ENCODE peak calls at places on chromosome X, in six cellular contexts. G is esophagus squamous epithelium, X is tibial artery, L is left ventricle myocardium inferior, W is heart right ventricle, I is transverse colon. A is an unnamed sample.

GRCh38 chrX:16012250-16012649 is 111.1 kb upstream of the GRPR start:
- DNase-seq in G (no peak), X (no peak), L (no peak), W (no peak), I (no peak), A (no peak)

GRCh38 chrX:136028383-136028984 is 43.2 kb downstream of the SLC9A6 start:
- DNase-seq in G (no peak), X (no peak), L (no peak), W (no peak), I (no peak), A (no peak)

GRCh38 chrX:114152130-114152529 is 431.8 kb upstream of the HTR2C start:
- DNase-seq in G (no peak), X (no peak), L (no peak), W (no peak), I (no peak), A (no peak)

GRCh38 chrX:128436397-128437103 is 384.3 kb upstream of the ACTRT1 start:
- DNase-seq in G (no peak), X (no peak), L (no peak), W (no peak), I (no peak), A (no peak)

GRCh38 chrX:15471016-15471415 is 22.1 kb downstream of the PIR start:
- DNase-seq in G (no peak), X (peak; percentile 69), L (peak; percentile 18), W (peak; percentile 18), I (peak; percentile 71), A (peak; percentile 53)

GRCh38 chrX:16002185-16002584 is 121.2 kb upstream of the GRPR start:
- DNase-seq in G (no peak), X (no peak), L (no peak), W (no peak), I (no peak), A (no peak)

GRCh38 chrX:100447563-100448397 is 37.7 kb upstream of the PCDH19 start:
- DNase-seq in G (no peak), X (peak; percentile 33), L (peak; percentile 16), W (peak; percentile 30), I (peak; percentile 38), A (peak; percentile 57)

GRCh38 chrX:148958896-148959295 is 458.5 kb downstream of the AFF2 start:
- DNase-seq in G (no peak), X (no peak), L (no peak), W (no peak), I (no peak), A (no peak)

GRCh38 chrX:21373637-21374162 is 518 bp upstream of the CNKSR2 start:
- DNase-seq in G (no peak), X (no peak), L (peak; percentile 40), W (peak; percentile 37), I (no peak), A (no peak)

GRCh38 chrX:30196322-30196721 is 19.0 kb upstream of the MAGEB2 start:
- DNase-seq in G (no peak), X (no peak), L (no peak), W (no peak), I (no peak), A (no peak)

GRCh38 chrX:135543924-135544323 is 23.5 kb downstream of the INTS6L start:
- DNase-seq in G (no peak), X (no peak), L (no peak), W (no peak), I (peak; percentile 30), A (no peak)

GRCh38 chrX:115330498-115331138 is 41.1 kb downstream of the LUZP4 start:
- DNase-seq in G (no peak), X (no peak), L (no peak), W (no peak), I (peak; percentile 21), A (peak; percentile 53)

GRCh38 chrX:103792916-103793540 is 16.4 kb downstream of the PLP1 start:
- DNase-seq in G (no peak), X (no peak), L (no peak), W (no peak), I (no peak), A (no peak)

GRCh38 chrX:123081766-123082165 is 102.3 kb upstream of the GRIA3 start:
- DNase-seq in G (no peak), X (no peak), L (no peak), W (no peak), I (no peak), A (no peak)

GRCh38 chrX:9953396-9953795 is 13.8 kb upstream of the CLDN34 start:
- DNase-seq in G (no peak), X (no peak), L (no peak), W (no peak), I (no peak), A (no peak)

GRCh38 chrX:74133156-74133796 is 170.7 kb upstream of the ZCCHC13 start:
- DNase-seq in G (no peak), X (no peak), L (no peak), W (no peak), I (no peak), A (no peak)

GRCh38 chrX:69319376-69319775 is 154.1 kb upstream of the PJA1 start:
- DNase-seq in G (no peak), X (no peak), L (no peak), W (no peak), I (no peak), A (no peak)

GRCh38 chrX:19846995-19847790 is 40.2 kb downstream of the SH3KBP1 start:
- DNase-seq in G (no peak), X (peak; percentile 35), L (peak; percentile 23), W (no peak), I (no peak), A (no peak)

GRCh38 chrX:316351-317325 is 2.0 kb downstream of the GTPBP6 start:
- DNase-seq in G (no peak), X (peak; percentile 22), L (no peak), W (no peak), I (peak; percentile 19), A (peak; percentile 57)

GRCh38 chrX:49177338-49177833 is 5.7 kb downstream of the PLP2 start:
- DNase-seq in G (no peak), X (no peak), L (no peak), W (no peak), I (no peak), A (no peak)

GRCh38 chrX:48737213-48737938 is 24.2 kb upstream of the GLOD5 start:
- DNase-seq in G (peak; percentile 60), X (peak; percentile 87), L (peak; percentile 89), W (peak; percentile 87), I (peak; percentile 91), A (peak; percentile 89)

GRCh38 chrX:8879750-8880149 is 78.6 kb upstream of the FAM9A start:
- DNase-seq in G (no peak), X (no peak), L (no peak), W (no peak), I (peak; percentile 11), A (no peak)

GRCh38 chrX:153647461-153648357 is 706 bp downstream of the DUSP9 start:
- DNase-seq in G (no peak), X (no peak), L (no peak), W (no peak), I (no peak), A (peak; percentile 11)

GRCh38 chrX:126929071-126929470 is 109.5 kb downstream of the PRR32 start:
- DNase-seq in G (no peak), X (no peak), L (no peak), W (no peak), I (no peak), A (no peak)

GRCh38 chrX:858542-859078 is 228.0 kb downstream of the SHOX start:
- DNase-seq in G (no peak), X (no peak), L (no peak), W (no peak), I (no peak), A (no peak)

GRCh38 chrX:12972239-12972638 is 2.7 kb upstream of the TMSB4X start:
- DNase-seq in G (no peak), X (no peak), L (no peak), W (no peak), I (no peak), A (no peak)
- H3K27ac ChIP-seq in G (peak overlapping the region; percentile 94), X (peak overlapping the region; percentile 77), L (peak overlapping the region; percentile 94), W (peak overlapping the region; percentile 91), I (peak overlapping the region; percentile 92), A (no peak overlapping the region)

GRCh38 chrX:110145305-110145704 is 142.4 kb downstream of the TMEM164 start:
- DNase-seq in G (no peak), X (no peak), L (no peak), W (no peak), I (no peak), A (no peak)
- H3K27ac ChIP-seq in G (peak overlapping the region; percentile 36), X (peak overlapping the region; percentile 45), L (peak overlapping the region; percentile 51), W (no peak overlapping the region), I (no peak overlapping the region), A (no peak overlapping the region)

GRCh38 chrX:72272868-72273267 is 4.2 kb downstream of the RPS4X start:
- DNase-seq in G (no peak), X (no peak), L (no peak), W (no peak), I (no peak), A (no peak)
- H3K27ac ChIP-seq in G (peak overlapping the region; percentile 42), X (no peak overlapping the region), L (no peak overlapping the region), W (no peak overlapping the region), I (no peak overlapping the region), A (no peak overlapping the region)

DNA sequence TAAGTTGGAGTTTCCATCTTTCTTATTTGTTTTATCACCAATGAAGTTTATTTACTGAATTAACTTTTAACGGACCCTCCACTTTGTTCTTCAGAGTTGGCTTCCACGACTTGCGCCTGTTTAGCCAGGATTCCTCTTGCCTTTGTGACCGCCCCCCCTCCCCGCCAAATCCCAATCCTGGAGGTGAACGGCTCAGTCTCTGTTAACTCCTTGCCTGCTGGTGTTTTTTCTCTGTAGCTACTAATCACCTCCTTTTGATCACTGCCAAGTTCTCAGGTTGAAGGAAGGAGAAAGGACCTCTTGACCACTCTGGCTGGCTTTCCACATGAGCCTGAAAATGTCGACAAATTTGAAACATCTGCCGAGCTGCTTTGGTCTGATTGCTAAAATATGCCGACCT is 46.8 kb upstream of the BCOR start:
- DNase-seq in G (no peak), X (no peak), L (no peak), W (no peak), I (no peak), A (no peak)
- H3K27ac ChIP-seq in G (peak overlapping the region; percentile 70), X (no peak overlapping the region), L (no peak overlapping the region), W (no peak overlapping the region), I (peak overlapping the region; percentile 64), A (no peak overlapping the region)